ENCODE peak calls at places on chromosomes 7 and 10, in six cellular contexts. N, Y, S, R, I and L are unnamed samples.
A peak's percentile ranks its signal among the peaks of the same experiment; 100 is the strongest.

GRCh38 chr7:42445691-42446090 is 208.7 kb upstream of the GLI3 start:
- DNase-seq in N (no peak), I (no peak), S (no peak), R (peak; percentile 19), Y (no peak), L (no peak)

GRCh38 chr7:45574521-45575500 is 643 bp downstream of the ADCY1 start:
- DNase-seq in I (peak; percentile 50), R (peak; percentile 19), Y (no peak), N (peak; percentile 92), S (peak; percentile 83), L (no peak)

GRCh38 chr10:129853236-129853946 is 110.7 kb downstream of the EBF3 start:
- DNase-seq in N (peak; percentile 48), I (no peak), Y (no peak), S (no peak), R (peak; percentile 47), L (no peak)

GRCh38 chr7:80521809-80522208 is 9.9 kb upstream of the GNAT3 start:
- DNase-seq in Y (no peak), I (no peak), N (no peak), S (no peak), R (no peak), L (no peak)

GRCh38 chr7:26964409-26964808 is 100.0 kb upstream of the SKAP2 start:
- DNase-seq in N (no peak), I (no peak), Y (no peak), S (no peak), R (no peak), L (no peak)

GRCh38 chr10:131162211-131162610 is 149.3 kb downstream of the TCERG1L start:
- DNase-seq in S (no peak), I (peak; percentile 53), R (no peak), Y (no peak), N (no peak), L (no peak)

GRCh38 chr10:3323865-3324498 is 151.4 kb upstream of the PITRM1 start:
- DNase-seq in R (peak; percentile 58), I (no peak), Y (no peak), S (no peak), N (peak; percentile 39), L (no peak)

GRCh38 chr10:96830511-96831199 is 1.4 kb upstream of the LCOR start:
- DNase-seq in I (peak; percentile 75), N (peak; percentile 27), R (peak; percentile 77), S (no peak), Y (peak; percentile 73), L (no peak)

GRCh38 chr10:95388539-95388938 is 97.7 kb upstream of the PDLIM1 start:
- DNase-seq in Y (no peak), N (no peak), I (no peak), R (no peak), S (no peak), L (no peak)

GRCh38 chr10:95566121-95566520 is 5.0 kb upstream of the SORBS1 start:
- DNase-seq in N (no peak), S (no peak), R (no peak), I (no peak), Y (no peak), L (no peak)

GRCh38 chr7:118195837-118196474 is 12.0 kb downstream of the LSM8 start:
- DNase-seq in Y (peak; percentile 39), I (no peak), S (no peak), N (peak; percentile 54), R (peak; percentile 80), L (peak; percentile 23)

GRCh38 chr10:29471483-29471859 is 163.3 kb downstream of the SVIL start:
- DNase-seq in S (no peak), I (no peak), R (peak; percentile 83), Y (no peak), N (no peak), L (peak; percentile 44)

GRCh38 chr7:101618916-101619315 is 10.2 kb downstream of the MYL10 start:
- DNase-seq in R (no peak), Y (no peak), I (no peak), S (no peak), N (peak; percentile 49), L (no peak)

GRCh38 chr10:113971349-113971973 is 72.2 kb upstream of the ADRB1 start:
- DNase-seq in R (no peak), I (no peak), Y (no peak), N (no peak), S (no peak), L (no peak)

DNA sequence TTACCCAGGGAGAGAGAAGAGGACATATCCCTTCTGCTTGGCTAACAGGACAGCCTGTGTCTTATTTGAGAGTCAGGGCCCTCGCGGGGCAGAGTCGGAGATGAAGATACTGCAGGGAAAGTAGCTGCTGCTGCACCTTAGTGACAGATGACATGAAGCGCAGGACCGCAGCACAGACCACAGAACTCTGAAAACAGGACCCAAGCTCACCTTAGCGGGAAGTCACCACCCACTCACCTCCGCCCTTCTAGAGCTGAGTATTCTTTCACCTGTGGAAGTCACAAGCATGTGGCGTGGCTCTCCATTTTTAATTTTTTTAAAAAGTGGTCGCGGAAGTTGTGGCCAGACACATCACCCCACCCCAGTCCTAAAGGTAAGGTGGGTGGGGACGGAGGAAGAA is 191.4 kb downstream of the FAM107B start:
- DNase-seq in N (no peak), S (no peak), I (no peak), Y (peak; percentile 87), R (no peak), L (no peak)
- H3K4me3 ChIP-seq in N (no peak overlapping the region), S (no peak overlapping the region), I (no peak overlapping the region), Y (no peak overlapping the region), R (no peak overlapping the region), L (no peak overlapping the region)

GRCh38 chr7:150642926-150643325 is 10.7 kb upstream of the GIMAP6 start:
- DNase-seq in Y (no peak), R (no peak), I (no peak), N (no peak), S (no peak), L (no peak)
- H3K4me3 ChIP-seq in Y (no peak overlapping the region), R (no peak overlapping the region), I (no peak overlapping the region), N (no peak overlapping the region), S (no peak overlapping the region), L (no peak overlapping the region)

DNA sequence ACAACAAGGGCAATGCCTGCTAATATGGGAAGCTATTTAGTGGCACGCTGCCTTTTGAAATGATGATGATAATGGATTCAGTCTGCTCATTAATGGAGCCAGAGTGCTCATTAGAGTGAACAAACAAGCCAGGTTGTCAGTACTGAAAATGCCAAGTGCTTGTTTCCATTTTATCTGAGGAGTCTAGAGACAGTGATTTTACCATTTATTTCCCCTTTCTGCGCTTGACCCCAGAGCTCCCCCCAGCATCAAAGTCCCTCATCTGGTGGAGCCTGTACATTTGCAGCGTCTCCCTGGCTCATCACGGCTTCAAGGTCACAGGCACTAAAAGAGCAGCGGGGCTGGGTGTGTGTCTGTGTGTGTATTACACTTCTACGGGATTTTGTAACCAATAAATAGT is 553.9 kb downstream of the TFEC start:
- DNase-seq in I (no peak), S (peak; percentile 33), N (no peak), R (no peak), Y (no peak), L (no peak)
- H3K4me3 ChIP-seq in I (peak overlapping the region; percentile 59), S (peak overlapping the region; percentile 29), N (peak overlapping the region; percentile 30), R (no peak overlapping the region), Y (peak overlapping the region; percentile 17), L (peak overlapping the region; percentile 53)

GRCh38 chr10:19815036-19815435 is 1.2 kb upstream of the PLXDC2 start:
- DNase-seq in N (no peak), Y (no peak), I (no peak), R (no peak), S (no peak), L (no peak)
- H3K4me3 ChIP-seq in N (peak overlapping the region; percentile 72), Y (no peak overlapping the region), I (peak overlapping the region; percentile 87), R (peak overlapping the region; percentile 67), S (peak overlapping the region; percentile 98), L (peak overlapping the region; percentile 78)

DNA sequence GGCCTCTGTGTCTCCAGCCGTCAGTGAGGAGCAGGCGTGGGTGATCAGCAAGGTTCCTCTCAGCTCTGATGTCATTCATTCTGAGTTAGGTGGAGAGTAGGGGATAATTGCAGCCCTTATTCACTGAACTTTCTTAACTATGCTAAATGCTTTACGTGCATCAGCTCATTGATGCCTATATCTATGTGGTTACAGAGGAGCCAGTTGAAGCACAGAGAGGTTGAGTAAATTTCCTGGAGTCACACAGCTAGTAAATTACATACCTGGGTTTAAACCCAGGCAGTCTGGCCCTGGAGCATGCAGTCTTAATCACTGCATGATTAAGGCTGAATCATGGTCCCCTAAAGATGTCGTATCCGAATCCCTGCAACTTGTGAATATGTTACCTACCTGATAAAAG is 99.6 kb downstream of the GRK5 start:
- DNase-seq in S (peak; percentile 8), I (no peak), N (no peak), Y (no peak), R (no peak), L (no peak)
- H3K4me3 ChIP-seq in S (no peak overlapping the region), I (no peak overlapping the region), N (no peak overlapping the region), Y (peak overlapping the region; percentile 70), R (no peak overlapping the region), L (no peak overlapping the region)

GRCh38 chr10:90966146-90966545 is 45.3 kb upstream of the ANKRD1 start:
- DNase-seq in I (no peak), R (no peak), Y (no peak), S (no peak), N (no peak), L (no peak)

GRCh38 chr10:90967865-90968264 is 47.0 kb upstream of the ANKRD1 start:
- DNase-seq in N (no peak), R (no peak), Y (no peak), I (no peak), S (no peak), L (no peak)

GRCh38 chr10:90969947-90970673 is 49.2 kb upstream of the ANKRD1 start:
- DNase-seq in I (no peak), N (no peak), R (peak; percentile 68), Y (no peak), S (no peak), L (peak; percentile 18)

GRCh38 chr10:90969148-90969547 is 48.3 kb upstream of the ANKRD1 start:
- DNase-seq in I (no peak), Y (no peak), S (no peak), N (no peak), R (no peak), L (no peak)

DNA sequence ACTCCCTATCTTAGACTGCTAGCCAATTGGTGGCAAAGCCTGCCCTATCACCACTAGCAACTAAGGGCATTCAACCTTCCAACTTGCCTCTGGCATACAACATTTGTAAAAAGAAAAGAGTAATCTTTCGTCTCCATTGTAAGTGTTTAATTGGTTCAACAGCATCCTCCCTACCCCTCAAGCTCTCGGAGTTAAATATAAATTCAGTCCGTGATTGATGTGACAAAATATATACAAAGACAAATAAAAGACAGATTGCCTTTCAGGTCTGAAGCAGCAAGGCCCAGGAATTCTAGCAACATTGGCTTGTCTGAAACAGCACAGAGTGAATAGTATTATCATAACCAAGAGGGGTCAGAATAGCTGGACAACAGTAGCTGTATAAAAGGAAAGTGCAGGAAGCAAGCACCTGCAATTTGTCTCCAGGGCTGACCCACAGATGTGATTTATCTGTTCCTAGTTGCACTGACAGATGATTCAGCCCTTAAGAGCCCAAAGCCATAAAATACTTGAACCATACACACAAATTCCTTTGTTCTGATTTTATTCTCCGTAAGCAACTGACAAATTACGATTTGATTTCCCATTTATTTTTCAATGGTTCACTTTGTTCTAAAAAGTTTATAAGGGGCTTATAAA is 47.7 kb upstream of the ANKRD1 start:
- DNase-seq in Y (no peak), S (no peak), R (peak; percentile 85), N (peak; percentile 38), I (no peak), L (peak; percentile 39)
- H3K4me3 ChIP-seq in Y (no peak overlapping the region), S (no peak overlapping the region), R (no peak overlapping the region), N (no peak overlapping the region), I (no peak overlapping the region), L (no peak overlapping the region)